ENCODE peak calls at places on chromosomes 13 and 19, in nine cellular contexts. V, K, P, N, O, W, X, F and Q are unnamed samples.

GRCh38 chr19:31506102-31506501 is 156.9 kb upstream of the TSHZ3 start:
- DNase-seq in V (no peak), K (no peak), P (no peak), N (no peak), O (no peak), W (no peak), X (no peak), F (no peak), Q (no peak)

GRCh38 chr19:46748325-46749109 is 2.3 kb upstream of the STRN4 start:
- DNase-seq in V (peak; percentile 96), K (peak; percentile 78), P (peak; percentile 87), N (peak; percentile 73), O (peak; percentile 75), W (no peak), X (peak; percentile 66), F (peak; percentile 63), Q (peak; percentile 49)

GRCh38 chr19:15454371-15454800 is 4.6 kb upstream of the WIZ start:
- DNase-seq in V (no peak), K (no peak), P (no peak), N (no peak), O (no peak), W (no peak), X (no peak), F (no peak), Q (no peak)

GRCh38 chr19:13329766-13330165 is 176.5 kb downstream of the CACNA1A start:
- DNase-seq in V (no peak), K (no peak), P (no peak), N (peak; percentile 3), O (no peak), W (no peak), X (no peak), F (peak; percentile 55), Q (no peak)

GRCh38 chr13:30364133-30364532 is 56.8 kb upstream of the KATNAL1 start:
- DNase-seq in V (no peak), K (peak; percentile 41), P (no peak), N (peak; percentile 23), O (peak; percentile 33), W (no peak), X (no peak), F (no peak), Q (no peak)

GRCh38 chr13:28161370-28161769 is 23.0 kb downstream of the PAN3 start:
- DNase-seq in V (peak; percentile 91), K (peak; percentile 71), P (peak; percentile 59), N (peak; percentile 41), O (no peak), W (no peak), X (no peak), F (no peak), Q (no peak)

GRCh38 chr13:79030513-79030912 is 371.6 kb upstream of the OBI1 start:
- DNase-seq in V (no peak), K (no peak), P (no peak), N (no peak), O (peak; percentile 30), W (no peak), X (no peak), F (no peak), Q (no peak)

GRCh38 chr13:97238883-97239282 is 16.8 kb downstream of the MBNL2 start:
- DNase-seq in V (no peak), K (no peak), P (no peak), N (no peak), O (no peak), W (no peak), X (no peak), F (no peak), Q (no peak)

GRCh38 chr13:110103026-110103425 is 203.9 kb downstream of the COL4A1 start:
- DNase-seq in V (no peak), K (no peak), P (no peak), N (no peak), O (no peak), W (no peak), X (no peak), F (no peak), Q (no peak)

DNA sequence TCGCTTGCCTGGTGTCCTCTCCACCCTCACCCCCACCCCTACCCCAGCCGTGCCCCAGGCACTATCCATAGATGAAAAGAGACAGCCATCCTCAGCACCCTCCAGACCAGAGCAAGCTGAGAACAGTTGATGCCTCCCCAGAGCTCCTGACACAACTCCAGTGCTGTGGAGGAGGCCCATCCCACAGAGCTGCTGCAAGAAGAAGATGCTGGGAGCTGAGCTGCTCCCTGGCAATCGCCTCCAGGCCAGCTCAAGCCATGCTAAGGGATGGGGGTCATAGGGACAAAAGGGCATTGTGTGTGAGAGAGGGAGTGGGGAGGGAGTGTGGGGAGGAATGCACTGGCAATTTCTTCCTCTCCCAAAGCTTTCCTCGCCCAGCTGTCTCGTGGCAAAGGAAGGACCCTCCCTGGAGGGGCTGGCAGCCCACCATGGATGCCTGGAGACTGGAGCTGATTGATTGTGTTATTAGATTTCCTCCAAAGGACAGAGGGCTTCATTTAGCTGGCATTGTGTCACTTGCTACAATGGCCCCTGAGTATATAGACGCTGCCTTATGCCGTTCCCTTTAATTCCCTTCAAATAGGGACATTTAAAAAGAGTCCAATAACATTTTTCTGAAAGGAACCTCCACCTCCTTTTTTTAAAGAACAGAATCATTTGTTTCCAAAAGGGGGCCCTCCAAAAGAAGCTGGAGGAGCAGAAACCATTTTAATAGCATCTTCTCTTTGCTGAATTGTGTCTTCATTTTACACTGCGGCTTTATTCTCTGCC is 476.4 kb downstream of the FOXO1 start:
- DNase-seq in V (no peak), K (peak; percentile 45), P (peak; percentile 75), N (peak; percentile 52), O (peak; percentile 57), W (no peak), X (no peak), F (no peak), Q (no peak)
- TF ChIP-seq EZH2phosphoT487 in V (no peak), K (no peak), P (no peak), N (no peak), O (no peak), W (no peak), X (no peak), F (no peak), Q (no peak)

GRCh38 chr19:53908106-53908932 is 759 bp upstream of the CACNG7 start:
- DNase-seq in V (peak; percentile 95), K (peak; percentile 49), P (peak; percentile 88), N (peak; percentile 56), O (peak; percentile 89), W (no peak), X (peak; percentile 52), F (peak; percentile 58), Q (no peak)
- TF ChIP-seq EZH2phosphoT487 in V (no peak), K (peak; percentile 16), P (no peak), N (no peak), O (no peak), W (no peak), X (no peak), F (no peak), Q (no peak)

DNA sequence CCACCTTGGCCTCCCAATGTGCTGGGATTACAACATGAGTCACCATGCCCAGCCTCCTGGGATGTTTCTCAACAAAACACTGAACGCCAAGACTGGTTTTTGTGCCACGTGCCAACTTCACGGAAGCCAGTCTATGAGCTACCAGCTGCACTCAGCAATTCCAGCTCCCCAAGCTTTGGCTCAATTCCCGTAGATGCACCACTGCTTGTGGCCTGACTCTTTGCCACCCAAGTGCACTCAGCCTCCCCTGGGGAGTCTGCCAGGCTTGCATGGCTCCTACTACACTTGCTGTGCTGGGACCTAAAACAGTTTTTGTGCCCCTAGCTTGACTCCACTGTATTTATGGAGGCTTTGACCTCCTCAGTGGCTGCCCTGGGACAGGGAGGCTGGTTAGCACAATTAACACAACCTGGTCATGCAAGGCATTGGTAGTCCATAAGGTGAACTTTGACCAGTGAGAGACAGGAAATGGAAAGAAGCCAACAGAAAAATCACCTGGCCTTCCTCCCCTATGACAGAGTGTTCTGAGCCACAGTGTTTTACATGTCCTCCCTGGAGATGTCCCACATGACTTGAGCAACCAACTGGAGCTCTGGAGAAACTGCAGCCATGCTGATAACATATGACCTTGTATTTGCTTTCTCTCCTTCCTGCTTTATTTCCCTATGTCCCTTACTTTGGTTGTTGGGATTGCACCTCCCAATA is 1173.1 kb downstream of the UQCRFS1 start:
- DNase-seq in V (no peak), K (peak; percentile 35), P (no peak), N (peak; percentile 3), O (no peak), W (no peak), X (no peak), F (no peak), Q (no peak)
- TF ChIP-seq EZH2phosphoT487 in V (no peak), K (no peak), P (no peak), N (no peak), O (no peak), W (no peak), X (no peak), F (no peak), Q (no peak)

GRCh38 chr13:52851153-52851962 is 2.9 kb upstream of the PCDH8 start:
- DNase-seq in V (peak; percentile 89), K (peak; percentile 71), P (peak; percentile 97), N (peak; percentile 59), O (peak; percentile 68), W (no peak), X (no peak), F (no peak), Q (peak; percentile 83)
- TF ChIP-seq EZH2phosphoT487 in V (no peak), K (no peak), P (peak; percentile 100), N (no peak), O (no peak), W (no peak), X (no peak), F (no peak), Q (no peak)

DNA sequence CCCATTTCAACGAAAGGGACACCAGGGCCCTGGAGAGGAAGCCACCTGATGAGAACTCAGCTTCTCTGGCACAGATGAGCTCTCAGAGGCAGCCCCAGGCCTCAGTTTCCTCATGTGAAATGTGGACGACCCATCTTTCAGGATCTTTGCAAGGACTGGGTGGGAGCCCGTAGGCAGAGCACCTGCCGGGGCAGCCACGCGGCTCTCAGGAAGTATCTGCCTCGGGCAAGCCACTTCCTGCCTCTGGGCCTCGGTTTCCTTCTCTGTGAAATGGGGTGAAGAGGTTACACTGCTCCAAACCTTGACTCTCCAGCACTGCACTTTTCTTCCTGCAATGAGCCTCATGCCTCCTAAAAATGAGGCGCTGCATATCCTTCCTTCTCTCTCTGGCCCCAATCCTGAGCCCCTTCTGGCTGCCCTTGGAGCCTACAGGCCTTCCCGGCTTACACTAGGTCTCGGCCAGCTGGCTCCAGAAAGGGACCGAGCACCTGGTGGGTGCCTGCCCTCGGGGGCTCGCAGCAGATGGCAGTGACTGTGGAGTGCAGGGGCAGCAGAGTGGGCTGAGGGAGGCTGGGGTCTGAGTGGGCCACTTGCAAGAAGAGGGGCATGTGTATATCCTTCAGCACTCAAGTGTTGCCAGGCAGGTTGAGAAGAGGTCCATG is 3.5 kb downstream of the SSBP4 start:
- DNase-seq in V (no peak), K (no peak), P (no peak), N (no peak), O (no peak), W (no peak), X (peak; percentile 61), F (no peak), Q (no peak)
- TF ChIP-seq EZH2phosphoT487 in V (no peak), K (no peak), P (no peak), N (no peak), O (no peak), W (no peak), X (no peak), F (no peak), Q (no peak)

GRCh38 chr19:43311706-43312105 is 41.8 kb upstream of the CD177 start:
- DNase-seq in V (no peak), K (no peak), P (no peak), N (peak; percentile 30), O (no peak), W (no peak), X (no peak), F (no peak), Q (no peak)
- TF ChIP-seq EZH2phosphoT487 in V (no peak), K (no peak), P (no peak), N (no peak), O (no peak), W (no peak), X (no peak), F (no peak), Q (no peak)